ENCODE peak calls at places on chromosomes 3 and 15, in five cellular contexts. Y is bronchial epithelial cell, I is right lobe of liver, P is stomach, D is tibial artery. X is an unnamed sample. For H3K27me3, the result is how much of the 10 kb centered on the place peaks cover.

GRCh38 chr3:18195836-18196235 is 229.3 kb downstream of the SATB1 start:
- DNase-seq in P (no peak), I (no peak), D (no peak), Y (no peak), X (no peak)

GRCh38 chr3:192364296-192364695 is 363.0 kb downstream of the FGF12 start:
- DNase-seq in I (no peak), P (no peak), D (no peak), Y (no peak), X (no peak)

GRCh38 chr3:152524198-152525140 is 255.7 kb downstream of the MBNL1 start:
- DNase-seq in I (no peak), D (no peak), Y (peak), P (peak), X (peak)

GRCh38 chr15:29870495-29871151 is 48.4 kb upstream of the TJP1 start:
- DNase-seq in Y (no peak), I (no peak), D (peak), P (no peak), X (no peak)

GRCh38 chr3:126119008-126119675 is 35.2 kb upstream of the SLC41A3 start:
- DNase-seq in P (peak), D (no peak), Y (peak), I (peak), X (no peak)

GRCh38 chr3:126355777-126356372 is 1.3 kb downstream of the KLF15 start:
- DNase-seq in D (peak), Y (no peak), P (peak), I (peak), X (no peak)

GRCh38 chr3:72157782-72158638 is 373.1 kb upstream of the PROK2 start:
- DNase-seq in P (no peak), D (no peak), I (no peak), Y (no peak), X (no peak)

GRCh38 chr3:59191651-59192050 is 141.8 kb upstream of the CFAP20DC start:
- DNase-seq in D (no peak), Y (peak), P (no peak), I (no peak), X (no peak)

GRCh38 chr3:106510206-106510605 is 641.4 kb upstream of the CBLB start:
- DNase-seq in P (no peak), D (peak), Y (no peak), I (no peak), X (no peak)

GRCh38 chr3:36647423-36647853 is 116.9 kb downstream of the DCLK3 start:
- DNase-seq in P (no peak), I (no peak), Y (peak), D (no peak), X (no peak)

GRCh38 chr3:55160241-55160877 is 232.5 kb upstream of the LRTM1 start:
- DNase-seq in Y (no peak), P (peak), D (peak), I (no peak), X (peak)

GRCh38 chr3:122609798-122610559 is 32.5 kb downstream of the PARP15 start:
- DNase-seq in I (no peak), Y (peak), D (no peak), P (no peak), X (peak)

GRCh38 chr3:187136347-187136746 is 2.9 kb downstream of the RPL39L start:
- DNase-seq in D (no peak), I (no peak), P (no peak), Y (no peak), X (no peak)

GRCh38 chr15:72182673-72183072 is 14.9 kb downstream of the GRAMD2A start:
- DNase-seq in D (no peak), Y (peak), I (no peak), P (no peak), X (no peak)

GRCh38 chr15:82043726-82044372 is 2.0 kb downstream of the MEX3B start:
- DNase-seq in I (no peak), P (no peak), Y (no peak), D (peak), X (no peak)

GRCh38 chr3:72661115-72661457 is 187.2 kb downstream of the SHQ1 start:
- DNase-seq in Y (peak), D (peak), I (peak), P (peak), X (peak)

GRCh38 chr15:86620636-86621349 is 541.1 kb downstream of the AGBL1 start:
- DNase-seq in I (no peak), P (no peak), D (no peak), Y (no peak), X (no peak)

GRCh38 chr3:47266709-47267489 is 15.7 kb downstream of the KIF9 start:
- DNase-seq in D (peak), Y (peak), I (peak), P (peak), X (peak)

GRCh38 chr15:85044251-85044853 is 62.7 kb downstream of the PDE8A start:
- DNase-seq in D (no peak), Y (peak), P (peak), I (peak), X (peak)

GRCh38 chr3:169771651-169772529 is 1.3 kb upstream of the MYNN start:
- DNase-seq in I (no peak), P (peak), Y (peak), D (peak), X (no peak)

GRCh38 chr3:124627501-124627908 is 102.7 kb upstream of the UMPS start:
- DNase-seq in I (no peak), Y (no peak), D (no peak), P (peak), X (no peak)

GRCh38 chr15:79595995-79596622 is 164.0 kb downstream of the MINAR1 start:
- DNase-seq in D (no peak), P (peak), I (peak), Y (peak), X (peak)

GRCh38 chr3:159586587-159587202 is 401.9 kb upstream of the IL12A start:
- DNase-seq in Y (peak), I (no peak), P (no peak), D (no peak), X (no peak)

GRCh38 chr3:105907790-105908189 is 39.0 kb upstream of the CBLB start:
- DNase-seq in P (no peak), D (no peak), I (no peak), Y (no peak), X (no peak)

GRCh38 chr3:107268461-107268860 is 108.8 kb upstream of the CCDC54 start:
- DNase-seq in Y (no peak), I (no peak), D (no peak), P (no peak), X (no peak)

GRCh38 chr3:53884623-53885022 is 2.7 kb upstream of the ACTR8 start:
- DNase-seq in I (no peak), D (no peak), P (no peak), Y (no peak), X (no peak)

GRCh38 chr3:149971403-149972075 is 844 bp upstream of the PFN2 start:
- DNase-seq in Y (peak), P (peak), I (peak), D (peak), X (no peak)

GRCh38 chr15:23646165-23647000 is 1.3 kb downstream of the MAGEL2 start:
- DNase-seq in P (no peak), I (no peak), Y (no peak), D (no peak), X (no peak)

GRCh38 chr3:77947671-77948070 is 907.8 kb downstream of the ROBO2 start:
- DNase-seq in I (no peak), P (no peak), Y (no peak), D (no peak), X (no peak)

GRCh38 chr3:150823277-150823676 is 60.3 kb upstream of the SIAH2 start:
- DNase-seq in P (no peak), D (no peak), I (no peak), Y (no peak), X (no peak)

GRCh38 chr15:78739996-78740903 is 71.0 kb downstream of the ADAMTS7 start:
- DNase-seq in I (peak), Y (peak), D (no peak), P (peak), X (no peak)

GRCh38 chr3:149612456-149612855 is 45.4 kb downstream of the WWTR1 start:
- DNase-seq in Y (no peak), I (no peak), D (no peak), P (no peak), X (no peak)

GRCh38 chr3:169772530-169772950 is 656 bp upstream of the MYNN start:
- DNase-seq in P (peak), Y (peak), D (peak), I (peak), X (no peak)

GRCh38 chr3:71372369-71372768 is 211.2 kb downstream of the FOXP1 start:
- DNase-seq in Y (no peak), I (peak), D (no peak), P (no peak), X (no peak)

GRCh38 chr3:189361103-189361835 is 189.5 kb downstream of the TPRG1 start:
- DNase-seq in Y (no peak), I (no peak), P (no peak), D (no peak), X (no peak)

GRCh38 chr3:37183976-37184375 is 9.6 kb upstream of the LRRFIP2 start:
- DNase-seq in D (no peak), Y (no peak), I (no peak), P (no peak), X (no peak)

GRCh38 chr3:126369490-126369889 is 12.3 kb upstream of the KLF15 start:
- DNase-seq in P (no peak), Y (no peak), D (peak), I (peak), X (no peak)

GRCh38 chr3:40801276-40801675 is 276.5 kb downstream of the ZNF621 start:
- DNase-seq in I (no peak), D (no peak), Y (peak), P (no peak), X (no peak)
- H3K4me3 ChIP-seq in I (no peak), D (no peak), Y (no peak), P (no peak), X (no peak)

GRCh38 chr3:31531465-31531991 is 1.2 kb upstream of the STT3B start:
- DNase-seq in I (no peak), Y (peak), D (no peak), P (no peak), X (no peak)
- TF ChIP-seq CTCF in I (no peak), Y (peak), D (peak), P (no peak), X (peak)

GRCh38 chr3:10557250-10557649 is 51.9 kb upstream of the ATP2B2 start:
- DNase-seq in I (peak), D (no peak), P (no peak), Y (no peak), X (no peak)

GRCh38 chr3:10557783-10558373 is 52.5 kb upstream of the ATP2B2 start:
- DNase-seq in P (no peak), D (no peak), Y (peak), I (peak), X (no peak)

GRCh38 chr3:10555263-10555662 is 49.9 kb upstream of the ATP2B2 start:
- DNase-seq in P (no peak), Y (no peak), D (no peak), I (no peak), X (no peak)

GRCh38 chr3:10554746-10555145 is 49.4 kb upstream of the ATP2B2 start:
- DNase-seq in D (no peak), P (no peak), Y (no peak), I (peak), X (no peak)

GRCh38 chr3:10556312-10556711 is 50.9 kb upstream of the ATP2B2 start:
- DNase-seq in P (no peak), Y (no peak), D (no peak), I (peak), X (no peak)
- H3K27me3 ChIP-seq in P (under half), Y (under half), D (under half), I (under half), X (under half)

GRCh38 chr3:186110975-186111974 is 2.4 kb upstream of the ETV5 start:
- DNase-seq in P (no peak), I (no peak), D (no peak), Y (no peak), X (no peak)
- H3K4me3 ChIP-seq in P (no peak), I (no peak), D (no peak), Y (no peak), X (no peak)

GRCh38 chr3:50539887-50540286 is 27.7 kb downstream of the C3orf18 start:
- DNase-seq in I (no peak), Y (peak), D (no peak), P (no peak), X (no peak)

GRCh38 chr3:50537421-50538129 is 30.0 kb downstream of the C3orf18 start:
- DNase-seq in Y (no peak), I (no peak), D (no peak), P (no peak), X (no peak)

GRCh38 chr3:50539356-50539838 is 28.1 kb downstream of the C3orf18 start:
- DNase-seq in P (no peak), D (no peak), Y (no peak), I (no peak), X (no peak)

GRCh38 chr3:50534721-50535330 is 31.4 kb upstream of the CACNA2D2 start:
- DNase-seq in I (no peak), P (no peak), Y (no peak), D (no peak), X (peak)

DNA sequence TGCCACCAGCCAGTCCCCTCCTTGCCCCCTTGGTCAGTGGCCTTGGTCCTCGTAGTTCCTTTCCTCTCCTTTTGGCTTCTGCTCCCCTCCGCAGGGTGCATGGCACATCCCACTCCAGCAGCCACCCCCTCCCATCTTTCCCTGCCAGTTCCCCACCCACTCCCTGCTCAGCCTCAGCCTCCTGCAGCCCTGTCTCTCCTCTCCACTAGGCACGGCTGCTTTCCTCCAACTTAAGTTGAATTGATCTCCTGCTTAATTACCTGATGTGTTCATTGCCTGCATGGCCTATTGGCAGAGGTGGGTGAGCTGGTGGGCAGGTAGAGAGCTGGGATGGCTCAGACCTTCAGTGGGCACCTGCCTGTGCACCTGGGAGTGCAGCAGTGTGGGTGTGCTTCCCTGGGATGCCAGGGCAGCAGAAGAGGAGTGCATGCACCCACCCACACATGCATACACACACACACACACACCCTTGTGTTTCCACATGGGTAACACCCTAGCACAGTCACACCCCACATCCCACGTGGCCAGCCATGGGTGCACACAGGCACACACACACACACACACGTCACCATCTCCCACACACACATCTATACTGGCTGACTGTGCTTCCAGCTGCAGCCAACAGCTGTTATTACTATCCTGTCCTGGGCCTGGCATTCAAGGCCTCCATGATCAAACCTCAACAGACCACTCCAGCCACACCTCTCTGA is 30.9 kb downstream of the C3orf18 start:
- DNase-seq in D (no peak), I (no peak), Y (no peak), P (no peak), X (no peak)
- TF ChIP-seq CTCF in D (no peak), I (no peak), Y (no peak), P (no peak), X (no peak)

GRCh38 chr3:128449111-128449638 is 17.5 kb downstream of the DNAJB8 start:
- DNase-seq in Y (no peak), P (no peak), I (no peak), D (no peak), X (no peak)
- H3K27me3 ChIP-seq in Y (under half), P (under half), I (under half), D (under half), X (under half)

DNA sequence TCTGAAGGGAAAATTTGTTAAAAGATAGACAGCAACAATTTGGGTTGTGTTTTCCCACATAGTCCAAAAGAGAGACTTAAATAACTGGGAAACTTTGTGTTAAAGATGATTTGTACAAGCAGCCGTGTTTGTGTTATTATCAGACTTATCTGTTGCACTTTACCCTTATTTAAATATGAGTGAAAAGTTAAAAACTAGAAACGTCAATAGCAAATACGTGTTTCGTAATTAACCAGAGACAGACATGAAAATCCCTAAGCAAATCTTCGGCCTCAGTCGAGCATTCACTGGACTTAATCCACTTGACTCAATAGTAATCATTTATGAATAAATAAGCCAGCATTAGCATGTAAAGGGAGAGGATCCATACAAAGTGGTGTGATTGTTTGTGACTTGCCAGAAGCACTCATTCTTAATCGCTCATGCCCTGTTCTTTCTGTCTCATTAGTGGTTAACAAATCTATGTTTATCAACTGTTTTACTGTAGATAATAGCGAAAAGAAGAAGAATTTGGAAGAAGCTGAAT is 34.2 kb downstream of the BLM start:
- DNase-seq in D (no peak), P (no peak), I (no peak), Y (no peak), X (no peak)
- H3K4me3 ChIP-seq in D (no peak), P (no peak), I (no peak), Y (no peak), X (no peak)

DNA sequence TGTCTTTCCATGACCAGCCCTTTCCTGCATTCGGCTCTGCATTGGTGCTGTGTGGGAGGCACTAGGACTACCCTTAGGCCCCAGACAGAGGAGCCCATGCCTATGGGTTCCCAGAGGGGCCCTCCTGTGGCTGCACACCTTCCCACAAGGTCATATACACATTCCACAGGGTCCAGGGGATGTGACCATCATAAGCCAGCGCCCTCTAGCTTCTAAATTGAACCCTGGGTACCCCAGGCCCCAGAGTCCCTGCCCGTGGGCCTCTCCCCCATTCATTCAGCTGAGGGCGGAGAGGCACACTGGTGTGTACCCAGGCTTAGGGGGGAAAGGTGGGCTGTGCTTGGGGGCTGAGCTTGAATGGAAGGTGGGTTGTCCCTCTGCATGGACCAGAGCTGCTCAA is 10.2 kb upstream of the SLC6A6 start:
- DNase-seq in I (no peak), P (no peak), Y (no peak), D (no peak), X (no peak)
- TF ChIP-seq CTCF in I (no peak), P (no peak), Y (no peak), D (no peak), X (peak)

X was measured in kidney epithelial cell.